ENCODE peak calls at places on chromosomes 12 and 14, in four cellular contexts. E is GM12878, S is HepG2, P is SK-N-SH. L is an unnamed sample.

GRCh38 chr12:47775100-47775911 is 2.3 kb downstream of the SLC48A1 start:
- DNase-seq in E (no peak), S (no peak), P (no peak), L (peak; percentile 59)

GRCh38 chr14:69543341-69544249 is 31.1 kb downstream of the CCDC177 start:
- DNase-seq in E (no peak), S (no peak), P (no peak), L (no peak)

GRCh38 chr14:73613419-73613963 is 1.2 kb downstream of the ACOT6 start:
- DNase-seq in E (no peak), S (peak; percentile 58), P (no peak), L (no peak)

GRCh38 chr14:58104808-58105207 is 47.2 kb downstream of the ARMH4 start:
- DNase-seq in E (no peak), S (no peak), P (no peak), L (no peak)

GRCh38 chr14:85172290-85172689 is 357.7 kb upstream of the FLRT2 start:
- DNase-seq in E (no peak), S (no peak), P (no peak), L (no peak)

GRCh38 chr12:2783936-2784600 is 10.7 kb upstream of the FKBP4 start:
- DNase-seq in E (no peak), S (peak; percentile 23), P (peak; percentile 83), L (peak; percentile 55)

GRCh38 chr14:69017706-69018105 is 38.6 kb upstream of the ACTN1 start:
- DNase-seq in E (no peak), S (no peak), P (no peak), L (peak; percentile 53)

GRCh38 chr14:56273151-56273550 is 154.9 kb downstream of the PELI2 start:
- DNase-seq in E (no peak), S (no peak), P (no peak), L (no peak)

GRCh38 chr12:44947163-44947562 is 71.0 kb upstream of the NELL2 start:
- DNase-seq in E (no peak), S (no peak), P (no peak), L (no peak)

GRCh38 chr12:104357431-104357952 is 54.0 kb downstream of the EID3 start:
- DNase-seq in E (no peak), S (no peak), P (no peak), L (no peak)

GRCh38 chr12:124457287-124458219 is 109.9 kb downstream of the NCOR2 start:
- DNase-seq in E (no peak), S (no peak), P (no peak), L (no peak)

GRCh38 chr12:108915632-108916133 is 35.8 kb downstream of the DAO start:
- DNase-seq in E (no peak), S (no peak), P (no peak), L (peak; percentile 14)

GRCh38 chr12:108914031-108914630 is 34.2 kb downstream of the DAO start:
- DNase-seq in E (no peak), S (no peak), P (no peak), L (no peak)

GRCh38 chr12:108907861-108908302 is 28.0 kb downstream of the DAO start:
- DNase-seq in E (no peak), S (peak; percentile 10), P (no peak), L (no peak)

GRCh38 chr12:108912361-108912760 is 32.5 kb downstream of the DAO start:
- DNase-seq in E (no peak), S (no peak), P (no peak), L (no peak)

GRCh38 chr12:108911915-108912314 is 32.0 kb downstream of the DAO start:
- DNase-seq in E (no peak), S (no peak), P (no peak), L (no peak)
- TF ChIP-seq ZBTB33 in E (no peak), S (no peak), P (no peak), L (no peak)

GRCh38 chr12:27193854-27194544 is 50.1 kb upstream of the STK38L start:
- DNase-seq in E (no peak), S (no peak), P (peak; percentile 45), L (no peak)
- TF ChIP-seq NFIC in E (no peak), S (no peak), P (no peak), L (no peak)

GRCh38 chr14:100102156-100102785 is 37.0 kb downstream of the EVL start:
- DNase-seq in E (no peak), S (no peak), P (no peak), L (no peak)
- H3K4me1 ChIP-seq in E (peaks cover 9% of the 10 kb centered on the region), S (no peaks in the 10 kb centered on the region), P (peaks cover 30% of the 10 kb centered on the region), L (peaks cover 5% of the 10 kb centered on the region)

DNA sequence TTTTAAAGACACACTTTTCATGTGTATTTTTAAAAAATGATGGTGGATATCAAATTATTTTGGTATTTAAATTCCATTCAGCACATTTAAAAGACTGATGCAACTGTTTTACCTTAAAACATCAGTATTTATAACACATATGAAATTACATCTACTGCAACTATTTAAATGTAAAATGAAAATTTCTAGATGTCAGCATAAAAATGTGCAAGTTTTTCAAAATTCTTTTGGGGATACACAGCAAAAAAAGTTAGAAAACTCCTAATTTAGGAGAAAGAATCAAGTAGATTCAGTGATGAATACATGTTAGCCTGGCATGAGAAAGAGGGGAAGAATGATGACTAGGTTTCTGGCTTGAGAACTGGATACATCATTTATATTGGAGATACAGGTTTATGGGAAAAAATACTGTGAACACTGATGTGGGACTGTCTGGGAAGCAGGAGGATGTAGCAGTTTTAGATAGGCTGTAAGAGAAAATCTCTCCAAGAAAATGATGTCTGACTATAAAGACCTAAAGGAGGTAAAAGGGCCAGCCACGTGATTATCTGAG is 9.2 kb downstream of the SOS2 start:
- DNase-seq in E (no peak), S (no peak), P (no peak), L (no peak)
- TF ChIP-seq ZBTB33 in E (no peak), S (no peak), P (no peak), L (no peak)